ENCODE peak calls at places on chromosomes 3 and 15, in five cellular contexts. H, O, M, T and L are unnamed samples.

GRCh38 chr3:20056727-20057611 is 16.7 kb downstream of the KAT2B start:
- DNase-seq in M (peak), O (no peak), H (peak), T (no peak), L (no peak)

GRCh38 chr3:135125171-135125801 is 330.2 kb downstream of the EPHB1 start:
- DNase-seq in T (peak), H (peak), M (peak), O (no peak), L (peak)

GRCh38 chr15:87752250-87752951 is 504.1 kb downstream of the NTRK3 start:
- DNase-seq in H (peak), T (no peak), O (no peak), M (peak), L (no peak)

GRCh38 chr3:88003115-88003755 is 55.6 kb downstream of the CGGBP1 start:
- DNase-seq in T (peak), O (no peak), H (peak), M (peak), L (no peak)

GRCh38 chr15:77058468-77058867 is 12.4 kb downstream of the TSPAN3 start:
- DNase-seq in M (no peak), T (no peak), O (no peak), H (no peak), L (no peak)

GRCh38 chr3:52230461-52230860 is 5.0 kb upstream of the TLR9 start:
- DNase-seq in O (no peak), H (no peak), T (no peak), M (no peak), L (peak)

GRCh38 chr15:76147906-76148553 is 88.2 kb downstream of the TMEM266 start:
- DNase-seq in T (peak), O (peak), M (peak), H (peak), L (peak)

GRCh38 chr3:132360717-132361116 is 43.5 kb downstream of the ACP3 start:
- DNase-seq in M (no peak), T (no peak), O (no peak), H (no peak), L (no peak)

GRCh38 chr3:38541800-38542199 is 45.7 kb downstream of the EXOG start:
- DNase-seq in H (peak), M (no peak), T (no peak), O (no peak), L (peak)

GRCh38 chr3:195796795-195797194 is 14.9 kb downstream of the MUC4 start:
- DNase-seq in O (no peak), H (no peak), T (no peak), M (no peak), L (peak)

GRCh38 chr15:79675982-79676381 is 220.8 kb downstream of the MTHFS start:
- DNase-seq in O (no peak), M (no peak), H (no peak), T (no peak), L (no peak)

GRCh38 chr3:124592658-124593441 is 137.4 kb upstream of the UMPS start:
- DNase-seq in H (no peak), T (no peak), O (no peak), M (no peak), L (no peak)

GRCh38 chr3:58576716-58577115 is 475 bp downstream of the FAM107A start:
- DNase-seq in O (no peak), T (no peak), M (no peak), H (no peak), L (no peak)

GRCh38 chr15:73952913-73953750 is 26.9 kb downstream of the LOXL1 start:
- DNase-seq in H (no peak), M (no peak), O (no peak), T (no peak), L (peak)

GRCh38 chr15:69391046-69391757 is 22.9 kb upstream of the KIF23 start:
- DNase-seq in H (no peak), O (no peak), T (no peak), M (no peak), L (no peak)

GRCh38 chr3:178551916-178552321 is 15.7 kb downstream of the KCNMB2 start:
- DNase-seq in M (no peak), O (no peak), H (peak), T (no peak), L (no peak)

GRCh38 chr3:153209596-153209995 is 47.6 kb downstream of the RAP2B start:
- DNase-seq in T (no peak), H (peak), O (no peak), M (peak), L (peak)

GRCh38 chr3:43879166-43879565 is 188.4 kb downstream of the ABHD5 start:
- DNase-seq in M (peak), O (no peak), H (no peak), T (peak), L (peak)

GRCh38 chr3:4979401-4980228 is at the start of gene BHLHE40:
- DNase-seq in H (no peak), O (no peak), M (peak), T (no peak), L (no peak)

GRCh38 chr3:189771842-189772494 is 140.8 kb downstream of the TP63 start:
- DNase-seq in M (peak), O (no peak), H (peak), T (no peak), L (no peak)

GRCh38 chr3:108471346-108471935 is 39.0 kb downstream of the MYH15 start:
- DNase-seq in T (no peak), M (peak), H (peak), O (no peak), L (no peak)

GRCh38 chr3:73511555-73511954 is 113.2 kb downstream of the PDZRN3 start:
- DNase-seq in H (peak), T (no peak), M (no peak), O (no peak), L (no peak)

GRCh38 chr15:69346112-69346511 is 47.4 kb downstream of the PAQR5 start:
- DNase-seq in M (peak), T (no peak), H (peak), O (no peak), L (no peak)

GRCh38 chr3:11005686-11006256 is 13.2 kb downstream of the SLC6A1 start:
- DNase-seq in H (no peak), O (no peak), T (no peak), M (no peak), L (no peak)

GRCh38 chr3:29755416-29755815 is 474.5 kb downstream of the RBMS3 start:
- DNase-seq in H (no peak), M (no peak), O (no peak), T (no peak), L (no peak)